ENCODE peak calls at places on chromosomes 5 and 9, in ten cellular contexts. M, Z, J, R, I, N, F, X, A and K are unnamed samples.

GRCh38 chr5:91311697-91312501 is 71.2 kb downstream of the ARRDC3 start:
- DNase-seq in M (peak; percentile 75), Z (peak; percentile 50), J (peak; percentile 89), R (peak; percentile 50), I (peak; percentile 82), N (peak; percentile 76), F (peak; percentile 73), X (peak; percentile 33), A (peak; percentile 68), K (peak; percentile 25)

GRCh38 chr5:152499816-152500575 is 94.9 kb upstream of the NMUR2 start:
- DNase-seq in M (no peak), Z (no peak), J (no peak), R (no peak), I (no peak), N (no peak), F (no peak), X (no peak), A (no peak), K (no peak)

GRCh38 chr5:126454081-126454480 is 30.9 kb downstream of the GRAMD2B start:
- DNase-seq in M (peak; percentile 29), Z (no peak), J (peak; percentile 70), R (no peak), I (no peak), N (no peak), F (peak; percentile 39), X (no peak), A (no peak), K (no peak)

GRCh38 chr9:33993104-33993503 is 55.6 kb downstream of the UBAP2 start:
- DNase-seq in M (no peak), Z (no peak), J (no peak), R (no peak), I (no peak), N (no peak), F (no peak), X (no peak), A (no peak), K (no peak)

GRCh38 chr9:124835026-124835501 is 18.2 kb upstream of the WDR38 start:
- DNase-seq in M (peak; percentile 84), Z (peak; percentile 89), J (peak; percentile 72), R (peak; percentile 38), I (no peak), N (no peak), F (peak; percentile 93), X (peak; percentile 82), A (no peak), K (peak; percentile 88)

GRCh38 chr9:98218562-98219363 is 26.3 kb upstream of the CORO2A start:
- DNase-seq in M (no peak), Z (peak; percentile 77), J (no peak), R (no peak), I (no peak), N (no peak), F (no peak), X (no peak), A (no peak), K (no peak)

GRCh38 chr5:150514708-150515211 is 6.8 kb downstream of the NDST1 start:
- DNase-seq in M (no peak), Z (peak; percentile 80), J (no peak), R (no peak), I (peak; percentile 25), N (no peak), F (no peak), X (peak; percentile 57), A (no peak), K (peak; percentile 79)

GRCh38 chr5:76403963-76404693 is 1.0 kb downstream of the IQGAP2 start:
- DNase-seq in M (peak; percentile 61), Z (peak; percentile 79), J (peak; percentile 27), R (peak; percentile 86), I (peak; percentile 87), N (peak; percentile 80), F (no peak), X (peak; percentile 90), A (no peak), K (peak; percentile 95)

GRCh38 chr5:157994271-157994691 is 135.3 kb upstream of the CLINT1 start:
- DNase-seq in M (no peak), Z (no peak), J (no peak), R (no peak), I (no peak), N (peak; percentile 78), F (no peak), X (no peak), A (no peak), K (peak; percentile 12)

DNA sequence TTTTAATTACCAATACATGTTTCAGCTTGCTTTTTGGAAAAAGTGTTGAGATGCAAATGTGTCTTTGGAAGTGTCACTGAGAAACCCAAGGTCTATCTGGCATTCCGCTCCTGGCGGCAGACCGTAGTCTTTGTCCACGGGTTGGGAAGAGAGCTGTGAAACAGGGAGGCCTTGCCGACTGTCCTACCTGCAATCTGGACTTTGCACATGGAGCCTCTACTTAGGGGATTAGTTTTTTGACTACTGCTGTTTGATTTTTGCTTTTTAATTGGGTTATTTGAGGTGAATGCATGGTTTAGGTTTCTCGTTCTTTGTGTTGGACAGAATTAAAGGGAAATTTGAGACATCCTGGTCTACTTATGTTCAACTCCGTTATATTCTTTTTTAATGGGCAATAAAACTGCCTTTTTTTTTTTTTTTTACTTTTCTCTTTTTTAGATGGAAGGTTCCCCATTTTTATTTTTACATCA is 25.7 kb downstream of the TRIO start:
- DNase-seq in M (no peak), Z (no peak), J (no peak), R (no peak), I (no peak), N (no peak), F (no peak), X (no peak), A (no peak), K (no peak)
- H3K4me3 ChIP-seq in M (no peak overlapping the region), Z (no peak overlapping the region), J (no peak overlapping the region), R (no peak overlapping the region), I (peak overlapping the region; percentile 24), N (no peak overlapping the region), F (no peak overlapping the region), X (no peak overlapping the region), A (no peak overlapping the region), K (no peak overlapping the region)

DNA sequence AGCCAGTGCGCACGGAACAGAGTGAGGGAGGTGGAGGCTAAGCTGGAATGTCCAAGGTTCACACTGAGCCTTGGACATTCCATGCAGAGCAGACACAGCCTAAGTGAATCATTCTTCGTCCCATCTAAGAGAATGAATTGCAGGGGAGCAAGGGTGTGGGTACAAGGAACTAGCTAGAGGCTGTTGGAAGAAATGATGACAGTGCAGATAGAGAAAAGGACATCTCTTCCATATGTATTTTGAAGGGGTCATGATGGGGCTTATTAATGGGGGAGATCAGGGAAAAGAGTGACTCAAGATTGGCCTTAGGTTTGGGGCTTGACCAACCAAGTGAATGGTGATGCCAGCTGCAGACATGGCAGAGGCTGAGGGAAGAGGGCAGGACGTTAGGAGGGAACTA is 59.2 kb downstream of the MTX3 start:
- DNase-seq in M (no peak), Z (no peak), J (no peak), R (no peak), I (no peak), N (no peak), F (no peak), X (no peak), A (no peak), K (no peak)
- H3K4me1 ChIP-seq in M (no peaks in the 10 kb centered on the region), Z (no peaks in the 10 kb centered on the region), J (peaks cover 3% of the 10 kb centered on the region), R (no peaks in the 10 kb centered on the region), I (no peaks in the 10 kb centered on the region), N (no peaks in the 10 kb centered on the region), F (no peaks in the 10 kb centered on the region), X (no peaks in the 10 kb centered on the region), A (no peaks in the 10 kb centered on the region), K (no peaks in the 10 kb centered on the region)

GRCh38 chr9:21906213-21906612 is 88.0 kb downstream of the CDKN2A start:
- DNase-seq in M (no peak), Z (no peak), J (no peak), R (no peak), I (no peak), N (no peak), F (no peak), X (no peak), A (no peak), K (no peak)
- H3K9me3 ChIP-seq in M (no peaks in the 10 kb centered on the region), Z (peaks cover 48% of the 10 kb centered on the region), J (peaks cover 17% of the 10 kb centered on the region), R (no peaks in the 10 kb centered on the region), I (peaks cover 18% of the 10 kb centered on the region), N (no peaks in the 10 kb centered on the region), F (no peaks in the 10 kb centered on the region), X (no peaks in the 10 kb centered on the region), A (peaks cover 13% of the 10 kb centered on the region), K (no peaks in the 10 kb centered on the region)

GRCh38 chr5:179867079-179867465 is 8.5 kb upstream of the MRNIP start:
- DNase-seq in M (no peak), Z (no peak), J (no peak), R (no peak), I (no peak), N (no peak), F (no peak), X (no peak), A (no peak), K (no peak)

GRCh38 chr5:179866241-179867078 is 7.8 kb upstream of the MRNIP start:
- DNase-seq in M (no peak), Z (no peak), J (no peak), R (no peak), I (peak; percentile 63), N (no peak), F (no peak), X (no peak), A (no peak), K (no peak)

GRCh38 chr5:179864686-179865085 is 6.1 kb upstream of the MRNIP start:
- DNase-seq in M (no peak), Z (no peak), J (no peak), R (no peak), I (no peak), N (no peak), F (no peak), X (no peak), A (no peak), K (no peak)

GRCh38 chr5:179867476-179867875 is 8.9 kb upstream of the MRNIP start:
- DNase-seq in M (no peak), Z (no peak), J (no peak), R (no peak), I (no peak), N (no peak), F (no peak), X (no peak), A (no peak), K (no peak)

DNA sequence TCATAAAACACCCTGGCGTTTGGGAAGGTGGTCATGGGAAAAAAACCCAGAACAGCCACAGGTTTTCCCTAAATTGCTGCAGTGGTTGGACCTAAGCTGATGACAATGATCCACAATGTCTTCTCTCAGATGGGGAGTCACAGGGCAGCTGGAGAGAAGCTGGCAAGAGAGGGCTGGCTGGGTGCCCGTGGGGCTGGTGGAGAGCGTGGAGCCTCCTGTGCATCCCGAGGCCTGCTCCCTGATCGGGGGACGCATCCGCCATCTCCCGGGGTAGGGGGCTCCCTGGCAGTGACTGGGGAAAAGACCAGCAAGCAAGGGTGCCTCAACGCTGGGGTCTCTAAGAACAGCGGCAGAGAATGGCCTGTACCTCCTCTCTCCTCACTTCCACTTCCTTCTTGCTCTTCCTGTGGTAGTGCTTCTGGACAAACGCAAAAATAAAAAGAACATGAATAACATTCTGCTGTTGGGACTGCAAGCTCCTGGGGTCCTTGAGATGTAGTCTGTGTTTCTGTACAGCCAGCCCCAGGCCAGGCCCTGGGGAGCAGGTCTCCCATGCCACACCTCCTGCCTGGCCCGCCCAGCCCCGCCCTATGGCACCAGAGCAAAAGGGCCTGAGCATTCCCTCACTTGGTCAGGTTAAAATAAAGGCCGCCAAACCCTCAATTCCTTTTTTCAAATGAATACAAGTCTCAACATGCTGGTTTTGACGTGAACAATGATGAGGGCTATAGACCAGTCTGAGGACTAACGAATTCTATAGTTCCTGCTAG is 7.0 kb upstream of the MRNIP start:
- DNase-seq in M (no peak), Z (no peak), J (no peak), R (no peak), I (no peak), N (no peak), F (no peak), X (no peak), A (no peak), K (no peak)
- H3K4me3 ChIP-seq in M (no peak overlapping the region), Z (no peak overlapping the region), J (no peak overlapping the region), R (no peak overlapping the region), I (no peak overlapping the region), N (no peak overlapping the region), F (no peak overlapping the region), X (no peak overlapping the region), A (no peak overlapping the region), K (no peak overlapping the region)